ENCODE peak calls at places on chromosomes 6 and 20, in four cellular contexts. W, E, V and M are unnamed samples.

GRCh38 chr6:136582702-136583471 is 32.7 kb upstream of the MAP7 start:
- DNase-seq in V (peak; percentile 7), E (no peak), W (no peak), M (peak; percentile 77)

GRCh38 chr6:6614096-6614964 is 25.8 kb downstream of the LY86 start:
- DNase-seq in E (no peak), V (no peak), W (no peak), M (no peak)

GRCh38 chr20:4041748-4042411 is 26.5 kb upstream of the RNF24 start:
- DNase-seq in E (no peak), V (no peak), W (peak; percentile 73), M (peak; percentile 18)

GRCh38 chr6:114140416-114140815 is 169.5 kb upstream of the HDAC2 start:
- DNase-seq in E (no peak), W (no peak), V (no peak), M (no peak)

GRCh38 chr6:56906752-56907151 is 48.2 kb upstream of the BEND6 start:
- DNase-seq in E (no peak), V (no peak), W (no peak), M (no peak)

GRCh38 chr6:109397020-109397419 is 14.8 kb upstream of the CD164 start:
- DNase-seq in E (no peak), W (peak; percentile 48), V (no peak), M (peak; percentile 35)

GRCh38 chr20:23200914-23201313 is 114.8 kb upstream of the CD93 start:
- DNase-seq in W (peak; percentile 61), V (peak; percentile 62), E (no peak), M (no peak)

GRCh38 chr6:163285689-163286088 is 128.8 kb upstream of the QKI start:
- DNase-seq in E (no peak), V (no peak), W (no peak), M (no peak)

GRCh38 chr20:50296450-50297375 is 106.1 kb downstream of the CEBPB start:
- DNase-seq in E (no peak), V (peak; percentile 59), W (no peak), M (no peak)

GRCh38 chr20:52103469-52103910 is 88.1 kb downstream of the ZFP64 start:
- DNase-seq in W (peak; percentile 20), V (no peak), E (no peak), M (peak; percentile 30)

GRCh38 chr6:157317129-157317814 is 6.0 kb downstream of the TMEM242 start:
- DNase-seq in W (peak; percentile 90), E (no peak), V (peak; percentile 48), M (peak; percentile 98)

GRCh38 chr6:78517399-78517798 is 350.0 kb upstream of the IRAK1BP1 start:
- DNase-seq in W (no peak), V (no peak), E (no peak), M (no peak)

GRCh38 chr6:52642381-52642780 is 28.5 kb upstream of the TMEM14A start:
- DNase-seq in V (no peak), E (no peak), W (no peak), M (no peak)

GRCh38 chr6:12203001-12203400 is 87.2 kb upstream of the EDN1 start:
- DNase-seq in V (peak; percentile 87), W (no peak), E (no peak), M (peak; percentile 14)

GRCh38 chr6:97462944-97463343 is 179.9 kb upstream of the MMS22L start:
- DNase-seq in V (no peak), E (no peak), W (no peak), M (no peak)

GRCh38 chr6:68651018-68651985 is 16.2 kb downstream of the ADGRB3 start:
- DNase-seq in W (no peak), V (no peak), E (no peak), M (no peak)

GRCh38 chr6:80767808-80768207 is 661.3 kb downstream of the BCKDHB start:
- DNase-seq in W (no peak), V (no peak), E (no peak), M (no peak)

GRCh38 chr6:52310932-52311331 is 26.4 kb upstream of the MCM3 start:
- DNase-seq in E (no peak), W (no peak), V (no peak), M (no peak)

GRCh38 chr6:137717074-137718073 is 149.7 kb upstream of the TNFAIP3 start:
- DNase-seq in W (no peak), V (no peak), E (no peak), M (no peak)

GRCh38 chr6:7150381-7151064 is 42.8 kb downstream of the RREB1 start:
- DNase-seq in V (no peak), E (no peak), W (peak; percentile 87), M (no peak)

GRCh38 chr6:148443798-148444560 is 101.3 kb downstream of the SASH1 start:
- DNase-seq in E (no peak), W (no peak), V (no peak), M (peak; percentile 31)

GRCh38 chr6:148438593-148438992 is 96.0 kb downstream of the SASH1 start:
- DNase-seq in V (no peak), E (no peak), W (no peak), M (no peak)

GRCh38 chr6:148441454-148441911 is 98.8 kb downstream of the SASH1 start:
- DNase-seq in E (no peak), V (peak; percentile 35), W (no peak), M (peak; percentile 92)

GRCh38 chr6:148440021-148440420 is 97.4 kb downstream of the SASH1 start:
- DNase-seq in W (no peak), V (no peak), E (no peak), M (no peak)

GRCh38 chr6:148440877-148441453 is 98.3 kb downstream of the SASH1 start:
- DNase-seq in V (peak; percentile 50), W (no peak), E (no peak), M (peak; percentile 86)
- TF ChIP-seq MYC in V (no peak), W (no peak), E (no peak), M (peak; percentile 96)

DNA sequence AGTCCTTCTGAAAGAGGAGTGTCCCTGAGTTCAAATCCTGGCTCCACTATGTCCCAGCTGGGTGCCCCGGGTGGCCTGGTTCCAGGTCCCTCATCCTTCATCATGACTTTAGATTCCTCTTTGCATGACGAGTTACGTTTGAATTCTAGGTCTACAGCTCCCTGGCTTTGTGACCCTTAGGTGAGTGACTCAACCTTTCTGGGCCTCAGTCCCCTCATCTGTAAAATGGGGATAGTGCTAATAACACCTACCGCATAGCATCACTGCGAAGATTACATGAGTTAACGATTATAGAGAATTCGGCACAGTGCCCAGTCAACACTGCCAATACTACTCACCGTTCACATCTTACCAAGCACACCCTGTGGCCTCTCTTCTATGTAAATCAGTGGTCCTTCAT is 39.4 kb downstream of the RSPO4 start:
- DNase-seq in V (no peak), W (no peak), E (no peak), M (no peak)
- H3K27me3 ChIP-seq in V (peaks cover 75% of the 10 kb centered on the region), W (peaks cover 8% of the 10 kb centered on the region), E (no peaks in the 10 kb centered on the region), M (no peaks in the 10 kb centered on the region)

DNA sequence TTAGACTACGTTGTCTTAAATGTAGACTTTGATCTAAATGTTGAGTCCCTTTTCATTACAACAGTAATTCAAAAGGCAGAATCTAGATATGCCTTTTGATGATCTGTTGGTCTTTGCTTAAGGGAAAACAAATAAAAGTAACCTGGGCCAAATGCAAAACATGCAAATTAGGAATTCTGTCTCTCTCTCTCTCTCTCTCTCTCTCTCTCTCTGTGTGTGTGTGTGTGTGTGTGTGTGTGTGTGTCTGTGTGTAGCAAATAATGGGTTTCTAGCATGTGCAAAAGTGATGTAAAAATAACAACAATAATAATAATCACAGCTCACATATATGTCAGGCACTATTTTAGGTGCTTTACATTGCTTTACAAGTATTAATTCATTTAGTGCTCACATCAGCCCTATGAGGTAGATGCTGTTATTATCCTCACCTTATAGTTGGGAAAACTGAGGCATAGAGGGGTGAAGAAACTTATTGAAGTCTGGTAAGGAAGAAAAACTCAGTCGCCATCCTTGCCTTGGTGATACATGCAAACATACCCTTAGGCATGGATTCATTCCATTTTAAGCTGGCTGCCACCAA is 160.3 kb upstream of the ZNF217 start:
- DNase-seq in V (peak; percentile 65), W (no peak), E (no peak), M (no peak)
- H3K4me2 ChIP-seq in V (peak overlapping the region; percentile 58), W (peak overlapping the region; percentile 85), E (peak overlapping the region; percentile 62), M (no peak overlapping the region)

GRCh38 chr6:139979021-139979721 is 604.7 kb upstream of the CITED2 start:
- DNase-seq in V (no peak), E (no peak), W (no peak), M (no peak)

GRCh38 chr6:139981810-139982550 is 607.5 kb upstream of the CITED2 start:
- DNase-seq in W (no peak), E (no peak), V (no peak), M (peak; percentile 82)

GRCh38 chr6:139973602-139974373 is 599.3 kb upstream of the CITED2 start:
- DNase-seq in E (no peak), V (no peak), W (peak; percentile 40), M (peak; percentile 90)

GRCh38 chr6:139981066-139981624 is 606.7 kb upstream of the CITED2 start:
- DNase-seq in E (no peak), W (no peak), V (no peak), M (no peak)

GRCh38 chr6:139977887-139978332 is 603.5 kb upstream of the CITED2 start:
- DNase-seq in W (no peak), E (no peak), V (peak; percentile 18), M (peak; percentile 64)
- TF ChIP-seq MYC in W (no peak), E (no peak), V (no peak), M (no peak)

GRCh38 chr20:9514461-9515210 is at the start of gene LAMP5:
- DNase-seq in E (no peak), W (no peak), V (no peak), M (peak; percentile 18)
- H3K27me3 ChIP-seq in E (peaks cover 12% of the 10 kb centered on the region), W (no peaks in the 10 kb centered on the region), V (peaks cover 62% of the 10 kb centered on the region), M (peaks cover 64% of the 10 kb centered on the region)

GRCh38 chr6:150598858-150599198 is 857 bp upstream of the PLEKHG1 start:
- DNase-seq in V (no peak), W (no peak), E (no peak), M (no peak)
- H3K4me2 ChIP-seq in V (no peak overlapping the region), W (no peak overlapping the region), E (peak overlapping the region; percentile 89), M (no peak overlapping the region)